ENCODE peak calls at places on chromosomes 2 and 18, in seven cellular contexts. I is IMR-90; U is ELR; Q is central memory CD4-positive, alpha-beta T cell; C is right atrium auricular region; X is NCI-H1092; M is naive thymus-derived CD8-positive, alpha-beta T cell. N is an unnamed sample.

GRCh38 chr18:62460851-62461300 is 61.9 kb upstream of the ZCCHC2 start:
- DNase-seq in I (no peak), U (no peak), Q (no peak), C (peak), X (no peak), M (no peak), N (no peak)

GRCh38 chr2:230129343-230129742 is 60.6 kb upstream of the SLC16A14 start:
- DNase-seq in I (no peak), U (peak), Q (no peak), C (no peak), X (no peak), M (no peak), N (no peak)

GRCh38 chr2:120613742-120614481 is 121.8 kb upstream of the GLI2 start:
- DNase-seq in I (peak), U (peak), Q (no peak), C (no peak), X (no peak), M (no peak), N (no peak)

GRCh38 chr2:162318280-162319222 is at the start of gene IFIH1:
- DNase-seq in I (peak), U (peak), Q (peak), C (peak), X (peak), M (peak), N (peak)

GRCh38 chr2:167581961-167582574 is 665.3 kb downstream of the STK39 start:
- DNase-seq in I (peak), U (peak), Q (no peak), C (no peak), X (no peak), M (no peak), N (no peak)

GRCh38 chr2:239268082-239268481 is 132.7 kb downstream of the HDAC4 start:
- DNase-seq in I (no peak), U (no peak), Q (no peak), C (no peak), X (no peak), M (no peak), N (no peak)

GRCh38 chr2:150142561-150142960 is 344.9 kb downstream of the RND3 start:
- DNase-seq in I (peak), U (peak), Q (no peak), C (no peak), X (no peak), M (no peak), N (no peak)

GRCh38 chr2:39156107-39156506 is 35.3 kb upstream of the SOS1 start:
- DNase-seq in I (peak), U (no peak), Q (no peak), C (no peak), X (no peak), M (no peak), N (no peak)

GRCh38 chr2:27308359-27308875 is at the start of gene UCN:
- DNase-seq in I (peak), U (peak), Q (no peak), C (no peak), X (no peak), M (no peak), N (no peak)

GRCh38 chr18:57352761-57353136 is 392 bp downstream of the ST8SIA3 start:
- DNase-seq in I (no peak), U (no peak), Q (no peak), C (no peak), X (no peak), M (no peak), N (no peak)

GRCh38 chr2:237283136-237283928 is 130.6 kb downstream of the COL6A3 start:
- DNase-seq in I (peak), U (peak), Q (no peak), C (no peak), X (no peak), M (no peak), N (no peak)

GRCh38 chr2:237413293-237414055 is 490 bp downstream of the COL6A3 start:
- DNase-seq in I (no peak), U (peak), Q (no peak), C (no peak), X (no peak), M (no peak), N (no peak)

GRCh38 chr2:112482309-112483046 is 522 bp downstream of the TTL start:
- DNase-seq in I (peak), U (peak), Q (no peak), C (no peak), X (no peak), M (peak), N (peak)

GRCh38 chr2:110103060-110103961 is 12.3 kb downstream of the MALL start:
- DNase-seq in I (no peak), U (no peak), Q (no peak), C (no peak), X (no peak), M (no peak), N (no peak)

GRCh38 chr18:21557607-21558253 is 42.8 kb downstream of the ESCO1 start:
- DNase-seq in I (no peak), U (no peak), Q (no peak), C (no peak), X (no peak), M (no peak), N (no peak)

GRCh38 chr2:63975437-63976124 is 43.6 kb downstream of the VPS54 start:
- DNase-seq in I (no peak), U (peak), Q (no peak), C (no peak), X (no peak), M (no peak), N (no peak)

GRCh38 chr2:88880441-88880953 is 189.0 kb downstream of the RPIA start:
- DNase-seq in I (peak), U (peak), Q (peak), C (peak), X (peak), M (no peak), N (peak)